ENCODE peak calls at places on chromosomes 11 and 22, in five cellular contexts. One of them, this sample, is unnamed.

GRCh38 chr11:32931605-32932004 is 39.0 kb downstream of the QSER1 start:
- DNase-seq in HTR-8/SVneo: no peak
- DNase-seq in MG63: no peak
- DNase-seq in ELR: no peak
- DNase-seq in activated T-cell treated with anti-CD3 and anti-CD28 coated beads for 1 hour: no peak
- DNase-seq in this sample: no peak

GRCh38 chr11:61747389-61748285 is 4.8 kb upstream of the MYRF start:
- DNase-seq in HTR-8/SVneo: peak; percentile 73
- DNase-seq in MG63: peak; percentile 66
- DNase-seq in ELR: peak; percentile 72
- DNase-seq in activated T-cell treated with anti-CD3 and anti-CD28 coated beads for 1 hour: peak; percentile 28
- DNase-seq in this sample: peak; percentile 31

GRCh38 chr11:112727341-112727841 is 233.8 kb upstream of the NCAM1 start:
- DNase-seq in HTR-8/SVneo: no peak
- DNase-seq in MG63: peak; percentile 4
- DNase-seq in ELR: no peak
- DNase-seq in activated T-cell treated with anti-CD3 and anti-CD28 coated beads for 1 hour: no peak
- DNase-seq in this sample: no peak

GRCh38 chr11:88231894-88232482 is 56.7 kb upstream of the RAB38 start:
- DNase-seq in HTR-8/SVneo: peak; percentile 13
- DNase-seq in MG63: no peak
- DNase-seq in ELR: peak; percentile 59
- DNase-seq in activated T-cell treated with anti-CD3 and anti-CD28 coated beads for 1 hour: no peak
- DNase-seq in this sample: peak; percentile 34

GRCh38 chr11:15765530-15765929 is 590.8 kb downstream of the SOX6 start:
- DNase-seq in HTR-8/SVneo: no peak
- DNase-seq in MG63: no peak
- DNase-seq in ELR: no peak
- DNase-seq in activated T-cell treated with anti-CD3 and anti-CD28 coated beads for 1 hour: no peak
- DNase-seq in this sample: no peak

GRCh38 chr11:69516526-69516925 is 35.1 kb downstream of the LINC01488 start:
- DNase-seq in HTR-8/SVneo: no peak
- DNase-seq in MG63: no peak
- DNase-seq in ELR: peak; percentile 51
- DNase-seq in activated T-cell treated with anti-CD3 and anti-CD28 coated beads for 1 hour: no peak
- DNase-seq in this sample: no peak

GRCh38 chr11:128713595-128713994 is 19.7 kb downstream of the FLI1 start:
- DNase-seq in HTR-8/SVneo: no peak
- DNase-seq in MG63: no peak
- DNase-seq in ELR: peak; percentile 83
- DNase-seq in activated T-cell treated with anti-CD3 and anti-CD28 coated beads for 1 hour: no peak
- DNase-seq in this sample: peak; percentile 31

GRCh38 chr11:83628622-83629347 is 342.6 kb upstream of the CCDC90B start:
- DNase-seq in HTR-8/SVneo: no peak
- DNase-seq in MG63: no peak
- DNase-seq in ELR: no peak
- DNase-seq in activated T-cell treated with anti-CD3 and anti-CD28 coated beads for 1 hour: no peak
- DNase-seq in this sample: no peak

GRCh38 chr11:94806436-94806835 is 38.3 kb downstream of the AMOTL1 start:
- DNase-seq in HTR-8/SVneo: no peak
- DNase-seq in MG63: no peak
- DNase-seq in ELR: no peak
- DNase-seq in activated T-cell treated with anti-CD3 and anti-CD28 coated beads for 1 hour: no peak
- DNase-seq in this sample: no peak

GRCh38 chr11:75706260-75706729 is 11.3 kb upstream of the MOGAT2 start:
- DNase-seq in HTR-8/SVneo: peak; percentile 89
- DNase-seq in MG63: peak; percentile 74
- DNase-seq in ELR: peak; percentile 86
- DNase-seq in activated T-cell treated with anti-CD3 and anti-CD28 coated beads for 1 hour: peak; percentile 58
- DNase-seq in this sample: peak; percentile 55

GRCh38 chr11:116871248-116871647 is 33.8 kb upstream of the APOA1 start:
- DNase-seq in HTR-8/SVneo: no peak
- DNase-seq in MG63: peak; percentile 59
- DNase-seq in ELR: peak; percentile 94
- DNase-seq in activated T-cell treated with anti-CD3 and anti-CD28 coated beads for 1 hour: no peak
- DNase-seq in this sample: peak; percentile 87

GRCh38 chr11:57491371-57492061 is 24.0 kb downstream of the SLC43A1 start:
- DNase-seq in HTR-8/SVneo: no peak
- DNase-seq in MG63: no peak
- DNase-seq in ELR: peak; percentile 49
- DNase-seq in activated T-cell treated with anti-CD3 and anti-CD28 coated beads for 1 hour: peak; percentile 26
- DNase-seq in this sample: no peak

GRCh38 chr11:11501546-11502274 is 120.1 kb downstream of the GALNT18 start:
- DNase-seq in HTR-8/SVneo: no peak
- DNase-seq in MG63: no peak
- DNase-seq in ELR: no peak
- DNase-seq in activated T-cell treated with anti-CD3 and anti-CD28 coated beads for 1 hour: no peak
- DNase-seq in this sample: no peak

GRCh38 chr11:1435820-1436467 is 46.2 kb downstream of the BRSK2 start:
- DNase-seq in HTR-8/SVneo: no peak
- DNase-seq in MG63: no peak
- DNase-seq in ELR: no peak
- DNase-seq in activated T-cell treated with anti-CD3 and anti-CD28 coated beads for 1 hour: no peak
- DNase-seq in this sample: no peak

GRCh38 chr11:132627981-132628380 is 904.3 kb downstream of the OPCML start:
- DNase-seq in HTR-8/SVneo: no peak
- DNase-seq in MG63: no peak
- DNase-seq in ELR: no peak
- DNase-seq in activated T-cell treated with anti-CD3 and anti-CD28 coated beads for 1 hour: no peak
- DNase-seq in this sample: no peak

GRCh38 chr11:116232364-116232801 is 540.4 kb downstream of the BUD13 start:
- DNase-seq in HTR-8/SVneo: no peak
- DNase-seq in MG63: peak; percentile 70
- DNase-seq in ELR: no peak
- DNase-seq in activated T-cell treated with anti-CD3 and anti-CD28 coated beads for 1 hour: no peak
- DNase-seq in this sample: no peak

GRCh38 chr22:37095113-37095512 is 14.4 kb downstream of the TMPRSS6 start:
- DNase-seq in HTR-8/SVneo: no peak
- DNase-seq in MG63: no peak
- DNase-seq in ELR: no peak
- DNase-seq in activated T-cell treated with anti-CD3 and anti-CD28 coated beads for 1 hour: no peak
- DNase-seq in this sample: no peak

GRCh38 chr22:35742342-35743100 is 24.8 kb downstream of the APOL5 start:
- DNase-seq in HTR-8/SVneo: peak; percentile 28
- DNase-seq in MG63: peak; percentile 83
- DNase-seq in ELR: peak; percentile 88
- DNase-seq in activated T-cell treated with anti-CD3 and anti-CD28 coated beads for 1 hour: no peak
- DNase-seq in this sample: peak; percentile 52

GRCh38 chr22:42544686-42545085 is 9.1 kb upstream of the SERHL2 start:
- DNase-seq in HTR-8/SVneo: no peak
- DNase-seq in MG63: no peak
- DNase-seq in ELR: no peak
- DNase-seq in activated T-cell treated with anti-CD3 and anti-CD28 coated beads for 1 hour: no peak
- DNase-seq in this sample: no peak

GRCh38 chr22:47161631-47162030 is 399.2 kb downstream of the TBC1D22A start:
- DNase-seq in HTR-8/SVneo: no peak
- DNase-seq in MG63: no peak
- DNase-seq in ELR: no peak
- DNase-seq in activated T-cell treated with anti-CD3 and anti-CD28 coated beads for 1 hour: no peak
- DNase-seq in this sample: no peak

GRCh38 chr11:10322830-10323792 is 18.2 kb downstream of the ADM start:
- DNase-seq in HTR-8/SVneo: peak; percentile 70
- DNase-seq in MG63: peak; percentile 77
- DNase-seq in ELR: peak; percentile 92
- DNase-seq in activated T-cell treated with anti-CD3 and anti-CD28 coated beads for 1 hour: no peak
- DNase-seq in this sample: peak; percentile 84

This sample was measured in mammary epithelial cell.